ENCODE peak calls at places on chromosome 3, in seven cellular contexts. L is pancreas; S is upper lobe of right lung; N is CD8-positive, alpha-beta T cell; H is fibroblast of lung; Y is GM23248; T is heart left ventricle. B is an unnamed sample. For H3K4me1, the result is how much of the 10 kb centered on the place peaks cover.

GRCh38 chr3:32045091-32045964 is 61.1 kb upstream of the GPD1L start:
- DNase-seq in H (peak), Y (peak), S (no peak), N (no peak), L (no peak), T (no peak), B (peak)

GRCh38 chr3:12508316-12508715 is 24.0 kb downstream of the TSEN2 start:
- DNase-seq in Y (peak), H (peak), L (no peak), T (no peak), N (no peak), S (no peak), B (no peak)

GRCh38 chr3:73549071-73549600 is 75.6 kb downstream of the PDZRN3 start:
- DNase-seq in H (no peak), T (no peak), N (no peak), S (no peak), L (no peak), Y (no peak), B (no peak)

GRCh38 chr3:2514031-2514430 is 415.4 kb downstream of the CNTN4 start:
- DNase-seq in T (no peak), Y (no peak), S (no peak), H (no peak), N (no peak), L (no peak), B (no peak)

GRCh38 chr3:194577985-194578905 is 55.0 kb downstream of the TMEM44 start:
- DNase-seq in N (no peak), Y (peak), T (peak), L (no peak), S (no peak), H (peak), B (no peak)

GRCh38 chr3:161348791-161349400 is 22.4 kb downstream of the SPTSSB start:
- DNase-seq in N (no peak), L (no peak), Y (peak), S (no peak), T (no peak), H (peak), B (no peak)

GRCh38 chr3:28738425-28738824 is 389.8 kb upstream of the AZI2 start:
- DNase-seq in H (no peak), N (no peak), L (no peak), T (no peak), S (no peak), Y (no peak), B (no peak)

GRCh38 chr3:151379083-151379734 is 5.3 kb downstream of the P2RY12 start:
- DNase-seq in N (no peak), L (no peak), T (no peak), S (no peak), H (no peak), Y (peak), B (no peak)

GRCh38 chr3:62293051-62293780 is 80.1 kb downstream of the FEZF2 start:
- DNase-seq in H (no peak), S (no peak), Y (no peak), L (no peak), N (no peak), T (no peak), B (no peak)

GRCh38 chr3:63308072-63308471 is 30.0 kb downstream of the SYNPR start:
- DNase-seq in N (no peak), L (no peak), T (no peak), H (no peak), Y (no peak), S (no peak), B (no peak)

GRCh38 chr3:100525753-100526612 is 33.6 kb downstream of the TMEM45A start:
- DNase-seq in S (no peak), T (no peak), N (no peak), Y (peak), L (no peak), H (peak), B (no peak)

GRCh38 chr3:8838239-8838638 is 68.8 kb upstream of the OXTR start:
- DNase-seq in S (no peak), N (no peak), L (no peak), T (no peak), Y (no peak), H (no peak), B (no peak)

GRCh38 chr3:50708620-50709019 is 33.9 kb downstream of the DOCK3 start:
- DNase-seq in H (no peak), N (no peak), L (no peak), T (no peak), S (no peak), Y (no peak), B (no peak)

GRCh38 chr3:47781326-47781684 is 388 bp downstream of the SMARCC1 start:
- DNase-seq in N (peak), L (peak), H (no peak), T (peak), S (peak), Y (peak), B (peak)

GRCh38 chr3:137582484-137582883 is 181.6 kb upstream of the SOX14 start:
- DNase-seq in Y (no peak), H (no peak), L (no peak), T (no peak), S (no peak), N (no peak), B (no peak)

GRCh38 chr3:117563063-117563462 is 853.5 kb downstream of the TUSC7 start:
- DNase-seq in N (no peak), Y (no peak), L (no peak), T (no peak), H (peak), S (no peak), B (no peak)

GRCh38 chr3:151541184-151541583 is 80.3 kb upstream of the IGSF10 start:
- DNase-seq in T (no peak), H (no peak), N (no peak), L (no peak), S (no peak), Y (no peak), B (no peak)

GRCh38 chr3:56467108-56467507 is 1.2 kb downstream of the ERC2 start:
- DNase-seq in S (peak), L (peak), N (no peak), T (no peak), Y (no peak), H (peak), B (peak)

GRCh38 chr3:108029466-108029865 is 61.4 kb downstream of the CD47 start:
- DNase-seq in N (no peak), S (no peak), T (no peak), Y (no peak), L (no peak), H (peak), B (no peak)

GRCh38 chr3:153160451-153161137 is 1.4 kb upstream of the RAP2B start:
- DNase-seq in H (peak), Y (peak), L (peak), S (peak), N (peak), T (peak), B (peak)

GRCh38 chr3:63132456-63133250 is 145.5 kb upstream of the SYNPR start:
- DNase-seq in T (no peak), H (peak), N (no peak), S (no peak), Y (peak), L (no peak), B (no peak)

GRCh38 chr3:122353901-122354401 is 28.9 kb downstream of the CSTA start:
- DNase-seq in N (no peak), S (no peak), T (no peak), H (no peak), L (no peak), Y (no peak), B (no peak)

GRCh38 chr3:192090586-192090985 is 629.6 kb downstream of the PYDC2 start:
- DNase-seq in Y (no peak), S (no peak), H (peak), N (no peak), L (no peak), T (no peak), B (no peak)

GRCh38 chr3:4899654-4900236 is 79.5 kb upstream of the BHLHE40 start:
- DNase-seq in T (no peak), N (no peak), Y (no peak), L (peak), H (peak), S (no peak), B (no peak)

GRCh38 chr3:95899494-95899893 is 914.9 kb upstream of the EPHA6 start:
- DNase-seq in T (no peak), Y (peak), S (no peak), N (no peak), L (no peak), H (peak), B (no peak)

GRCh38 chr3:52490938-52491526 is 4.1 kb upstream of the STAB1 start:
- DNase-seq in T (peak), S (no peak), N (no peak), Y (no peak), H (peak), L (peak), B (no peak)

GRCh38 chr3:186821429-186822367 is 15.4 kb upstream of the RFC4 start:
- DNase-seq in N (no peak), L (no peak), T (no peak), S (no peak), Y (peak), H (peak), B (no peak)

GRCh38 chr3:24166518-24166917 is 221.4 kb downstream of the NR1D2 start:
- DNase-seq in N (no peak), Y (no peak), S (no peak), T (no peak), L (no peak), H (no peak), B (no peak)

GRCh38 chr3:14369675-14370669 is 32.4 kb upstream of the SLC6A6 start:
- DNase-seq in N (no peak), Y (no peak), S (peak), H (no peak), L (no peak), T (no peak), B (peak)
- H3K4me1 ChIP-seq in N (under half), Y (under half), S (under half), H (under half), L (under half), T (under half), B (under half)

GRCh38 chr3:156681003-156681402 is 6.6 kb downstream of the TIPARP start:
- DNase-seq in S (no peak), N (no peak), T (no peak), Y (peak), L (no peak), H (peak), B (peak)
- H3K27ac ChIP-seq in S (peak), N (no peak), T (peak), Y (peak), L (no peak), H (peak), B (no peak)

GRCh38 chr3:134476977-134477376 is 8.8 kb downstream of the ANAPC13 start:
- DNase-seq in T (no peak), S (no peak), Y (peak), L (no peak), H (peak), N (no peak), B (no peak)

GRCh38 chr3:134473868-134474546 is 11.8 kb downstream of the ANAPC13 start:
- DNase-seq in T (no peak), Y (peak), L (no peak), N (peak), S (no peak), H (peak), B (peak)

GRCh38 chr3:134477938-134478337 is 7.8 kb downstream of the ANAPC13 start:
- DNase-seq in S (no peak), N (no peak), T (no peak), Y (no peak), H (peak), L (no peak), B (no peak)

GRCh38 chr3:134476306-134476705 is 9.5 kb downstream of the ANAPC13 start:
- DNase-seq in L (no peak), Y (no peak), S (no peak), H (peak), T (no peak), N (no peak), B (no peak)

GRCh38 chr3:134474956-134475355 is 10.8 kb downstream of the ANAPC13 start:
- DNase-seq in H (no peak), L (no peak), Y (no peak), T (no peak), S (no peak), N (no peak), B (no peak)
- H3K4me1 ChIP-seq in H (under half), L (under half), Y (half or more), T (under half), S (under half), N (under half), B (under half)

GRCh38 chr3:30130391-30130790 is 476.0 kb upstream of the TGFBR2 start:
- DNase-seq in S (no peak), N (no peak), L (no peak), H (peak), T (no peak), Y (no peak), B (no peak)
- H3K27ac ChIP-seq in S (no peak), N (no peak), L (no peak), H (no peak), T (no peak), Y (no peak), B (no peak)

GRCh38 chr3:188598872-188599271 is 444.9 kb downstream of the LPP start:
- DNase-seq in H (no peak), L (no peak), T (no peak), Y (no peak), N (no peak), S (no peak), B (no peak)
- H3K4me1 ChIP-seq in H (under half), L (under half), T (under half), Y (under half), N (under half), S (under half), B (under half)

GRCh38 chr3:64651791-64652241 is 36.0 kb downstream of the ADAMTS9 start:
- DNase-seq in S (no peak), Y (peak), H (peak), L (no peak), T (no peak), N (no peak), B (no peak)

GRCh38 chr3:64653101-64653500 is 34.7 kb downstream of the ADAMTS9 start:
- DNase-seq in T (no peak), L (no peak), S (no peak), Y (no peak), N (no peak), H (peak), B (no peak)

GRCh38 chr3:64650710-64651109 is 37.1 kb downstream of the ADAMTS9 start:
- DNase-seq in T (no peak), S (no peak), L (no peak), Y (peak), H (peak), N (no peak), B (no peak)

GRCh38 chr3:64650096-64650622 is 37.6 kb downstream of the ADAMTS9 start:
- DNase-seq in H (no peak), L (no peak), Y (no peak), N (no peak), S (no peak), T (no peak), B (no peak)

GRCh38 chr3:64651286-64651685 is 36.5 kb downstream of the ADAMTS9 start:
- DNase-seq in H (no peak), N (no peak), L (no peak), S (no peak), T (no peak), Y (peak), B (no peak)
- H3K27ac ChIP-seq in H (no peak), N (no peak), L (no peak), S (peak), T (no peak), Y (peak), B (no peak)

GRCh38 chr3:127690106-127690505 is 17.4 kb downstream of the ABTB1 start:
- DNase-seq in S (no peak), L (no peak), H (peak), N (no peak), T (peak), Y (peak), B (no peak)

GRCh38 chr3:127688022-127688415 is 15.3 kb downstream of the ABTB1 start:
- DNase-seq in L (no peak), N (no peak), H (no peak), S (no peak), T (no peak), Y (no peak), B (no peak)

GRCh38 chr3:127687228-127687737 is 14.5 kb downstream of the ABTB1 start:
- DNase-seq in T (no peak), Y (no peak), L (no peak), S (no peak), N (no peak), H (no peak), B (no peak)

GRCh38 chr3:127689266-127689860 is 16.6 kb downstream of the ABTB1 start:
- DNase-seq in L (peak), Y (no peak), S (peak), T (peak), N (no peak), H (peak), B (no peak)

DNA sequence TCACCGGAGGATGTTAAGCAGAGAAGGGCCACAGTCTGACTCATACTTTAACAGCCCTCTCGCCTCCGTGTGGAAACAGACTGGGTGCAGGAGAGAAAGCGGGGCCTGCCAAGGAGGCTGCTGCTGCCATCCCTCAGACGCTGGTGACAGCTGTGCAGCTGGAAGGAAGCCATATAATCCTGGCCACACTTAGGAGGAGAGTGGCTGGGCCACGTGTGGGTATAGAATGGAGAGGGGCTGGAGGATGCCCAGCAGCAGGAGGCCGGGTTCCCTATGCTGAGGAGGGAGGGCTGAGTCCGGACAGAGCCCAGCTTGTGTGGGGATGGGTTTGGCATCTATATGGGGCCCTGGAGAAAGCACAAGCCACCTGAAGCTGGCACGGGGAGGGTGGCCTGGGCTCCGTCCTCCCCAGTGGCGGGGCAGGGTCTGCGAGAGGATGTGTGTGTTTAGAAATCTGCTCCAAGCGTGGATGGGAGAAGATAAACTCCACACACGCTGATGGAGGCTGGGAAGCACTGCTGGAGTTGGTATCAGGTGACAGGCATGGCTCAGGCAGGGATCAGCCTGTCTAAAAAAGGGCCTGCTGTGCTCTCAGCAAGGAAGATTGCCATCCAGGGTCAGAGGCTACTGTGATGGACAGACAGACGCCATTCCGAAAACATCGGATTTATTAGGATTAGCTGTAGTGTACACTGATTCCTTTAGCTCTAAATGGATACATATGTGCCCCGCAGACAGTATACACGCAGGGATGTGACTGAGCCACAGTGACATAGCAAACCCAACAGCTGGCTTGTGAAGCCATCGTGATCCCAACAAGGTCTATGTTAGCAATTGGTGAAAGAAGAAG is 15.9 kb downstream of the ABTB1 start:
- DNase-seq in N (no peak), Y (peak), L (peak), H (peak), T (peak), S (peak), B (no peak)
- H3K4me1 ChIP-seq in N (under half), Y (under half), L (under half), H (under half), T (under half), S (under half), B (under half)

B was measured in stomach.